ENCODE peak calls at places on chromosomes 13 and 19, in ten cellular contexts. X is CD8-positive, alpha-beta T cell; L is breast epithelium; M is ascending aorta; Y is uterus; O is GM23338; B is CD8-positive, alpha-beta memory T cell; H is upper lobe of right lung; T is IMR-90; E is fibroblast of lung. I is an unnamed sample. For H3K27me3, the result is how much of the 10 kb centered on the place peaks cover.

GRCh38 chr19:2537544-2537943 is 61.6 kb downstream of the GADD45B start:
- DNase-seq in T (no peak), H (no peak), L (no peak), E (no peak), M (no peak), X (no peak), O (no peak), B (no peak), Y (no peak), I (no peak)

GRCh38 chr13:38743499-38743898 is 56.6 kb downstream of the FREM2 start:
- DNase-seq in O (no peak), H (no peak), E (no peak), Y (no peak), M (no peak), T (no peak), B (no peak), X (no peak), L (no peak), I (no peak)

GRCh38 chr19:6250024-6250605 is 29.7 kb downstream of the MLLT1 start:
- DNase-seq in H (no peak), M (no peak), X (no peak), Y (no peak), B (no peak), L (no peak), O (no peak), T (peak), E (peak), I (peak)

GRCh38 chr19:18339703-18340102 is 695 bp upstream of the PGPEP1 start:
- DNase-seq in T (peak), E (no peak), B (no peak), Y (no peak), L (no peak), H (no peak), X (no peak), M (no peak), O (peak), I (no peak)

GRCh38 chr13:103788061-103788652 is 721.9 kb upstream of the SLC10A2 start:
- DNase-seq in M (no peak), E (no peak), O (peak), H (no peak), X (no peak), T (no peak), L (no peak), Y (no peak), B (no peak), I (no peak)

GRCh38 chr13:24984134-24984533 is 111.8 kb upstream of the PABPC3 start:
- DNase-seq in T (no peak), Y (no peak), B (no peak), M (no peak), X (no peak), O (no peak), L (no peak), H (no peak), E (no peak), I (no peak)

GRCh38 chr13:25253702-25254101 is 33.6 kb downstream of the MTMR6 start:
- DNase-seq in H (no peak), T (no peak), E (peak), X (no peak), B (no peak), M (no peak), O (no peak), L (no peak), Y (no peak), I (no peak)

GRCh38 chr19:15498156-15498858 is 10.0 kb upstream of the CYP4F22 start:
- DNase-seq in O (no peak), X (no peak), B (no peak), Y (no peak), L (no peak), H (no peak), T (no peak), E (no peak), M (no peak), I (no peak)

GRCh38 chr13:87244256-87244870 is 426.8 kb upstream of the SLITRK5 start:
- DNase-seq in B (no peak), E (no peak), X (no peak), L (no peak), M (no peak), Y (no peak), T (no peak), H (no peak), O (peak), I (no peak)

GRCh38 chr13:103466761-103467160 is 400.5 kb upstream of the SLC10A2 start:
- DNase-seq in E (no peak), H (no peak), Y (no peak), T (no peak), B (no peak), X (no peak), L (no peak), O (no peak), M (no peak), I (no peak)

GRCh38 chr13:40550130-40550529 is 116.3 kb downstream of the FOXO1 start:
- DNase-seq in Y (no peak), L (no peak), B (no peak), X (no peak), M (no peak), E (peak), O (no peak), H (no peak), T (no peak), I (no peak)

GRCh38 chr13:44273991-44274810 is 99.4 kb upstream of the SERP2 start:
- DNase-seq in T (peak), L (no peak), Y (peak), M (no peak), X (no peak), O (no peak), B (no peak), H (no peak), E (no peak), I (no peak)

GRCh38 chr13:51444922-51445321 is 7.9 kb downstream of the INTS6 start:
- DNase-seq in T (peak), M (no peak), H (no peak), Y (no peak), O (peak), X (no peak), L (no peak), E (peak), B (no peak), I (no peak)

GRCh38 chr13:30341815-30342570 is 34.6 kb upstream of the KATNAL1 start:
- DNase-seq in T (peak), H (peak), O (no peak), E (peak), B (no peak), M (peak), Y (peak), X (no peak), L (peak), I (peak)

GRCh38 chr19:10861118-10861651 is 10.2 kb upstream of the CARM1 start:
- DNase-seq in Y (no peak), X (no peak), H (no peak), T (no peak), E (no peak), M (no peak), B (no peak), L (no peak), O (peak), I (peak)

GRCh38 chr19:18416778-18417249 is 2.4 kb upstream of the SSBP4 start:
- DNase-seq in M (no peak), L (peak), O (peak), Y (peak), X (peak), T (peak), E (peak), H (peak), B (peak), I (peak)

GRCh38 chr19:19591133-19591825 is 27.2 kb downstream of the PBX4 start:
- DNase-seq in M (no peak), O (peak), T (peak), H (no peak), Y (no peak), E (peak), B (peak), X (no peak), L (no peak), I (peak)

GRCh38 chr13:88068975-88069374 is 397.8 kb downstream of the SLITRK5 start:
- DNase-seq in L (no peak), O (peak), H (peak), E (no peak), B (no peak), T (no peak), M (no peak), X (no peak), Y (no peak), I (no peak)

GRCh38 chr13:39765801-39766463 is 110.5 kb downstream of the COG6 start:
- DNase-seq in H (no peak), T (no peak), X (no peak), E (peak), B (no peak), O (peak), L (no peak), M (no peak), Y (peak), I (peak)

GRCh38 chr13:40013554-40013953 is 358.1 kb downstream of the COG6 start:
- DNase-seq in L (no peak), B (no peak), Y (no peak), X (no peak), E (no peak), M (no peak), T (no peak), H (no peak), O (no peak), I (no peak)

GRCh38 chr13:30141773-30142501 is 165.4 kb downstream of the KATNAL1 start:
- DNase-seq in M (no peak), L (no peak), X (no peak), Y (no peak), O (no peak), E (no peak), T (no peak), H (no peak), B (no peak), I (no peak)

GRCh38 chr19:55479451-55480230 is 3.2 kb downstream of the ZNF628 start:
- DNase-seq in E (no peak), L (no peak), O (no peak), H (no peak), B (no peak), T (no peak), X (no peak), M (no peak), Y (no peak), I (no peak)

GRCh38 chr19:15454371-15454800 is 4.6 kb upstream of the WIZ start:
- DNase-seq in T (no peak), Y (no peak), X (no peak), B (no peak), E (no peak), L (no peak), O (no peak), M (no peak), H (no peak), I (no peak)

GRCh38 chr19:58380037-58380735 is 644 bp downstream of the ZNF837 start:
- DNase-seq in M (no peak), X (no peak), T (no peak), L (no peak), H (no peak), Y (no peak), B (no peak), O (no peak), E (no peak), I (no peak)

GRCh38 chr19:4301590-4302237 is 475 bp downstream of the TMIGD2 start:
- DNase-seq in B (no peak), L (no peak), X (no peak), M (no peak), E (no peak), O (no peak), T (no peak), Y (no peak), H (no peak), I (no peak)

GRCh38 chr19:29497686-29498436 is 27.9 kb upstream of the VSTM2B start:
- DNase-seq in X (no peak), Y (no peak), H (peak), O (no peak), E (no peak), T (no peak), M (no peak), B (no peak), L (no peak), I (no peak)

GRCh38 chr19:3479819-3480215 is 508 bp downstream of the SMIM24 start:
- DNase-seq in E (no peak), O (peak), M (no peak), H (no peak), Y (no peak), T (no peak), X (no peak), B (no peak), L (no peak), I (no peak)

GRCh38 chr19:43783636-43784035 is 2.9 kb upstream of the KCNN4 start:
- DNase-seq in O (no peak), L (no peak), E (no peak), T (no peak), M (no peak), H (no peak), X (no peak), Y (no peak), B (no peak), I (no peak)
- H3K4me3 ChIP-seq in O (no peak), L (no peak), E (no peak), T (no peak), M (no peak), H (no peak), X (no peak), Y (no peak), B (peak), I (no peak)

GRCh38 chr19:56951672-56952071 is 111.1 kb upstream of the PEG3 start:
- DNase-seq in X (no peak), O (no peak), L (no peak), M (no peak), Y (no peak), H (no peak), E (no peak), T (no peak), B (no peak), I (no peak)
- H3K27me3 ChIP-seq in X (under half), O (under half), L (under half), M (under half), Y (under half), H (under half), E (under half), T (under half), B (under half), I (under half)

DNA sequence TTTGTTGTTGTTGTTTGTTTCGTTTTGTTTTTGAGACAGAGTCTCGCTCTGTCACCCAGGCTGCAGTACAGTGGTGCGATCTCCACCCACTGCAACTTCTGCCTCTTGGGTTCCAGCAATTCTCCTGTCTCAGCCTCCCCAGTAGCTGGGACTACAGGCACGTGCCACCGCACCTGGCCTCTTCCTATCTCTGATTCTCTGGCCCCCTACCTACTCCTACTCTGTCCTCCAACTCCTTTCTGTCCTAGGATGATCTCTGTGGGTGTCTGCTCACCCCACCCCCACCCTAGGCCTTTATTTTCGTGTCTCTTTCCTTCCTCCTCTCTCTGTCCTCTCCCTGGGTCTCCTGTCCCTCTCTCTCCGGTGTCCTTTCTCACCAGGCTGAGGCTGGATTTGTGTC is 1.2 kb downstream of the PIH1D1 start:
- DNase-seq in Y (no peak), H (no peak), M (no peak), L (no peak), T (no peak), E (no peak), X (no peak), B (no peak), O (no peak), I (no peak)
- H3K4me3 ChIP-seq in Y (no peak), H (peak), M (peak), L (peak), T (no peak), E (no peak), X (no peak), B (peak), O (peak), I (peak)

DNA sequence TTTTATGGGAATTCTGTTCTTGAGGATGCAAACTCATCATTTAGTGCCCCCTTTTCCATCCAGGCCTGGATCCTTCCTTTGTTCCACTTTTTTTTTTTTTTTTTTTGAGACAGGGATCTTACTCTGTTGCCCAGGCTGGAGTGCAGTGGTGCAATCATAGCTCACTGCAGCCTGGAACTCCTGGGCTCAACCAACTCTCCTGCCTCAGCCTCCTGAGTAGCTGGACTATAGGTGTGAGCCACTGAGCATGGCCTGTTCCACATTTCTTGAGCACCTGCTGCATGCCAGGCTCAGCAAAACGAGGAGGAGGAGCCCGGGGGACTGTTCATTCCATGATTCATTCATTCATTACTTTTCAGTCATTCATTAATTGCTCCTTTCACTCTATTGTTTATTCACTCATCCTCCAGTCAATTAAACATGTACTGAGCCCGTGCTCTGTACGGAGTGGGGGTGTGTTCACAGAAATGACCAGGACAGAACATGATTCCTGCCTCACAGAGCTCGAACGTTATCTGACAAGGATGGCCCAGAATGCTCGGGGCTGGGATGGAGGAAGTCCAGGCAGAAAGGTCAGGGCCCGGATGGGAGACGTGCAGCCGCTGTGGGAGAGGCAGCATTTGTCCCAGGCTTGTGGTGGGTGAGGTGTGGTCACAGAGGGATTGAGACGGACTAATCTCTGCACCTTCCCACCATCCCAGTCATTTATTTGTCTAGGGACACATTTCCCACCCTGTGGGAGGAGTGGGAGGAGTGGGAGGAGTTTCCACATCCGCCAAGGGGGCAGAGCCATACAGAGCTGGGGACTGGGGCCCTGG is 51.2 kb upstream of the SHKBP1 start:
- DNase-seq in O (no peak), X (no peak), E (no peak), Y (no peak), T (no peak), B (no peak), L (no peak), H (no peak), M (no peak), I (no peak)
- H3K27me3 ChIP-seq in O (under half), X (under half), E (under half), Y (under half), T (under half), B (under half), L (under half), H (under half), M (under half), I (under half)

DNA sequence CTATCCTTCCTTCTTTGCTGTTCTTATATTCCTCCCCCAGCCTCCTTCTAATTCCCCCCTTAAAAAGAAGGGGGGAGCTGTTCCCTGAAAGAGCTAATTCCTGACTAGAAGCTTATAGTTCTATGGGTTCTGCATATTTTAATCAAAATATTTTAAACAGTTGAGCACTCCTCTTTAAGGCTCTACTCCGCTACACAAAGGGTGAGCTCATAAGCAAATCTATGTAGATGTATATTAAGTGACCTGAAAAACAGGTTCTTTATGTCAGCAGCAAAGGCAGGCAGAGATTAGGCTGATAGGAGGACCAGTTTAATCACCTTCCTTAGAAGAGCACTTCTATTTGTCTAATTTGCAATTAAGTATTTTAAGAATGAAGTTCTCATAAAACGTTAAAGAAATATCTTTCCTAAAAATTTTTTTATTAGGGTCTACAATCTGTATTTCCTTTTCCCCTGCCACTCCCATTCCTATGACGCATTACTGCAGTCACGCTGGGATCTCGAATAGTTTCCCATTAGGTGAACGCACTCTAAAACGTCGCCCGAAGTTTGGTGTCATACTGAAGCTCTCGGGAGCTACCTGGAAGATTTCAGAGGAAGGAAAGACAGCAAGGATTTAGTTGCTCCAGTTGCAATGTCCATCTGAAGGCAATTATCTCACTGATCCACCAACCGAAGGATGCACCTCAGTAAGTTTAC is 5.1 kb downstream of the EFNB2 start:
- DNase-seq in X (no peak), L (no peak), E (no peak), T (no peak), M (no peak), B (no peak), Y (no peak), O (peak), H (no peak), I (no peak)
- H3K4me3 ChIP-seq in X (no peak), L (peak), E (peak), T (no peak), M (peak), B (no peak), Y (no peak), O (peak), H (peak), I (no peak)

GRCh38 chr13:94088742-94089141 is 390.7 kb downstream of the DCT start:
- DNase-seq in E (no peak), B (no peak), O (no peak), X (no peak), M (no peak), Y (no peak), H (no peak), L (no peak), T (no peak), I (no peak)
- H3K27me3 ChIP-seq in E (under half), B (under half), O (under half), X (under half), M (under half), Y (under half), H (under half), L (under half), T (under half), I (under half)

DNA sequence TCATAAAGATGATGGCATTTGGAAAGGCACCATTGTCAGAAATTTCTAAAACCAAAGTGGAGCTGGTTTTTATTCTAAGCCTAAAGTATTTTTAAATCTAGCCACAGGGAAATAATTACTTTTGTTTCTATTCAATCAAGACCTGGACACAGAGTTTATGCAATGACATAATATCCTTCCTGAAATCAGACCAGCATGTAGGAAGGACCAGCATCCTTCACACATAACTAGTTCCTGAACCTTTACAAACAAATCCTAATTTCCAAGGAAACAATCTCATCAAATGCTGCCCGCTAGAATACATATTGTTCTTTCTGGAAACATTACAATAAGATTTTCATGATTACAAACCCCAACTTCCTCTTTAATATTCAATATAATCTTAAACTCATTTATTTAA is 1.5 kb downstream of the STARD13 start:
- DNase-seq in H (no peak), X (no peak), L (no peak), O (no peak), Y (no peak), B (no peak), M (no peak), E (peak), T (peak), I (no peak)
- H3K4me3 ChIP-seq in H (peak), X (no peak), L (peak), O (peak), Y (peak), B (no peak), M (peak), E (peak), T (peak), I (peak)

GRCh38 chr13:28820099-28821051 is at the start of gene MTUS2:
- DNase-seq in E (no peak), M (no peak), L (no peak), T (no peak), H (peak), Y (no peak), B (no peak), X (no peak), O (peak), I (no peak)

GRCh38 chr13:28822161-28822560 is 2.0 kb downstream of the MTUS2 start:
- DNase-seq in O (no peak), X (no peak), B (no peak), T (no peak), H (no peak), E (no peak), L (no peak), Y (no peak), M (no peak), I (no peak)

GRCh38 chr13:28819748-28820098 is 416 bp upstream of the MTUS2 start:
- DNase-seq in B (no peak), L (no peak), Y (no peak), X (no peak), T (peak), O (peak), M (no peak), E (peak), H (peak), I (peak)

GRCh38 chr13:28819046-28819747 is 942 bp upstream of the MTUS2 start:
- DNase-seq in B (no peak), H (no peak), M (no peak), L (no peak), X (no peak), O (peak), Y (peak), T (peak), E (peak), I (peak)

DNA sequence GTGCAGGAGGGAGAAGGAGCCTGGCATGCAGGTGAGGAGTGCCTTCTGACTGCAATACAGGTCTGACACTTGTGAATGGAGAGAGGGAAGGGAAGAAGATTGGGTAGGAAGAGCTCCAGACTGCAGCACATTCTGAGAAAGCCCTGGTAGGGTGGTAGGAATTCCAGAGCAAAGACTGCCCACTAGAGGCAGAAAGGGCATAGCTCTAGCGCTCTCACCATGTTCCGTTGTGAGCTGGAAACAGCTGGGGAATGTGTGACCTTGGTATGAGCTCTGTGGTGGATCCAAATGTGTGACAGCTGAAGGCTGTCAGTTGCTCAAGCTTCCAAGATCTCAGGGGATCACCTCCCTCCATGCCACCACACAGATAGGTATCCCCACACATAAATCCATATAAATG is 2.9 kb upstream of the MTUS2 start:
- DNase-seq in M (no peak), Y (no peak), H (no peak), L (no peak), T (no peak), E (no peak), B (no peak), X (no peak), O (peak), I (no peak)
- H3K27me3 ChIP-seq in M (under half), Y (under half), H (half or more), L (under half), T (under half), E (under half), B (under half), X (under half), O (under half), I (under half)

I was measured in MG63.